ENCODE peak calls at places on chromosomes 16 and 17, in four cellular contexts. One of them, this sample, is unnamed.

GRCh38 chr16:5509794-5510193 is 412.2 kb upstream of the EEF2KMT start:
- DNase-seq in GM12878: no peak
- DNase-seq in HepG2: no peak
- DNase-seq in K562: no peak
- DNase-seq in this sample: no peak

GRCh38 chr16:75764154-75764768 is 38.0 kb upstream of the CPHXL start:
- DNase-seq in GM12878: peak; percentile 53
- DNase-seq in HepG2: peak; percentile 69
- DNase-seq in K562: peak; percentile 51
- DNase-seq in this sample: peak; percentile 85

GRCh38 chr17:8057691-8058114 is 18.8 kb downstream of the ALOX15B start:
- DNase-seq in K562: peak; percentile 52
- DNase-seq in HepG2: peak; percentile 75
- DNase-seq in GM12878: peak; percentile 45
- DNase-seq in this sample: peak; percentile 93

GRCh38 chr17:60079401-60079861 is 710 bp upstream of the HEATR6 start:
- DNase-seq in HepG2: no peak
- DNase-seq in GM12878: no peak
- DNase-seq in K562: no peak
- DNase-seq in this sample: no peak

GRCh38 chr17:10337136-10337535 is 35.7 kb downstream of the MYH13 start:
- DNase-seq in K562: no peak
- DNase-seq in GM12878: no peak
- DNase-seq in HepG2: no peak
- DNase-seq in this sample: no peak

GRCh38 chr16:64364894-64365293 is 757.0 kb downstream of the CDH11 start:
- DNase-seq in K562: no peak
- DNase-seq in HepG2: no peak
- DNase-seq in GM12878: no peak
- DNase-seq in this sample: no peak

GRCh38 chr17:55722742-55723487 is at the start of gene TMEM100:
- DNase-seq in HepG2: no peak
- DNase-seq in GM12878: no peak
- DNase-seq in K562: peak; percentile 26
- DNase-seq in this sample: peak; percentile 26

GRCh38 chr16:56226840-56227525 is 35.7 kb downstream of the GNAO1 start:
- DNase-seq in GM12878: no peak
- DNase-seq in K562: no peak
- DNase-seq in HepG2: no peak
- DNase-seq in this sample: no peak

GRCh38 chr17:2084766-2085647 is 30.1 kb downstream of the HIC1 start:
- DNase-seq in K562: no peak
- DNase-seq in HepG2: peak; percentile 41
- DNase-seq in GM12878: no peak
- DNase-seq in this sample: no peak

GRCh38 chr17:75684924-75685323 is 17.8 kb downstream of the SAP30BP start:
- DNase-seq in GM12878: no peak
- DNase-seq in HepG2: no peak
- DNase-seq in K562: no peak
- DNase-seq in this sample: no peak

GRCh38 chr16:81366316-81366932 is 51.7 kb downstream of the GAN start:
- DNase-seq in K562: peak; percentile 61
- DNase-seq in HepG2: peak; percentile 38
- DNase-seq in GM12878: peak; percentile 23
- DNase-seq in this sample: peak; percentile 70

GRCh38 chr17:28715217-28715616 is 2.5 kb downstream of the RAB34 start:
- DNase-seq in GM12878: no peak
- DNase-seq in K562: no peak
- DNase-seq in HepG2: no peak
- DNase-seq in this sample: no peak

GRCh38 chr17:66830451-66830850 is 4.5 kb upstream of the CACNG5 start:
- DNase-seq in K562: no peak
- DNase-seq in GM12878: no peak
- DNase-seq in HepG2: no peak
- DNase-seq in this sample: peak; percentile 41

GRCh38 chr17:78444392-78444791 is 65.9 kb downstream of the PGS1 start:
- DNase-seq in HepG2: no peak
- DNase-seq in K562: peak; percentile 57
- DNase-seq in GM12878: no peak
- DNase-seq in this sample: no peak

GRCh38 chr17:53630638-53631037 is 192.1 kb upstream of the KIF2B start:
- DNase-seq in HepG2: no peak
- DNase-seq in K562: no peak
- DNase-seq in GM12878: no peak
- DNase-seq in this sample: peak; percentile 38

GRCh38 chr16:23499801-23500200 is 10.5 kb downstream of the GGA2 start:
- DNase-seq in K562: no peak
- DNase-seq in GM12878: no peak
- DNase-seq in HepG2: no peak
- DNase-seq in this sample: peak; percentile 66

GRCh38 chr16:23500866-23501234 is 9.4 kb downstream of the GGA2 start:
- DNase-seq in GM12878: no peak
- DNase-seq in K562: no peak
- DNase-seq in HepG2: no peak
- DNase-seq in this sample: no peak

GRCh38 chr16:23501291-23501690 is 9.0 kb downstream of the GGA2 start:
- DNase-seq in K562: no peak
- DNase-seq in GM12878: no peak
- DNase-seq in HepG2: no peak
- DNase-seq in this sample: no peak

GRCh38 chr16:23498863-23499262 is 11.4 kb downstream of the GGA2 start:
- DNase-seq in HepG2: peak; percentile 44
- DNase-seq in K562: no peak
- DNase-seq in GM12878: no peak
- DNase-seq in this sample: no peak

DNA sequence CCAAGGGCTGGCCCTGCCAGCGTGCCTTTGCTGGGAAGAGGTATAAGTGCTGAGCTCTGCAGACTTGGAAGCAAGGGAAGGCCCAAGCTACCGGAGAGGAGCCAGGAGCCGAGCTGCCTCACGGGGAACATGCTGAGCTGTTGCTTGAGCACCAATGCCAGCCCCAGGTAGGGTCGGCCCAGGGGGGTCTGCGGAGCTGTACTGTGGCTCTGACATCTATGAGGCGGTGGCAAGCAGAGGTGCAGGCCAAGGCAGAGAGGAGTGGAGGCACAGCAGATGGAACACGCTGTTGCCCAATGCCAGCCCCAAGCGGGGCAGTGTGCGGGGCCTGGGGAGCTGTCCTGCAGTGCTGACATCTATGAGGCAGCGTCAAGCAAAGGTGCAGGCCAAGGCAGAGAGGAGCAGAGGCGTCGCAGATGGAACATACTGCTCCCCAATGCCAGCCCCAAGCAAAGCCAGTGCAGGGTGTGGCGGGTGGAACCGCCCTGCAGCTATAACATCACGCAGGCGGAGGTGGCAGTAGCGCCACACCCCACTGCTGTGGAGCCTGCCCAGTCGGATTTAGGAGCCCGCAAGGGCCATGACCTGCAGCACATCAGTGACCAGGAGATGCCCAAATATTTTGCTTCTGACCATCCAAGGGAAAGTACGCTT is 10.0 kb downstream of the GGA2 start:
- DNase-seq in K562: no peak
- DNase-seq in HepG2: no peak
- DNase-seq in GM12878: no peak
- DNase-seq in this sample: no peak
- TF ChIP-seq JUNB in K562: no peak
- TF ChIP-seq JUNB in HepG2: no peak
- TF ChIP-seq JUNB in GM12878: no peak
- TF ChIP-seq JUNB in this sample: no peak

DNA sequence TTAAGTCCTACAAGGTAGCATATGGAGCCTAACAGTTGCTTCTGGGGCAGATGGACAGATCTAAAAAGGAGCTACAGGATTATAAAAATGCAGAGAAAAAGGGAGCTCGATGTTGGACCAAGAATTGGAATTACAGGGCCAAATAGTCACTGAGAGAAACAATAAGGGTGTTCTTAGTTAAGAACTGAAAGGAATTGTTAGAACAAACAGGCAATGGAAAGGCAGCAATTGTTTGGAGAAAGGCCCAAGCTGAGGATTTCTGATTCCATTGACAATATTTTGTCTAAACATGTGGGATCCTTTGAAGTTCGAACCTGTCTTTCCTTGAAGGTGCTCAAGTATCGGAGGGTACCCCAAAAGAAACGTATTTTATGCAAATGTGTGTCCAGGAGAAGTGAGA is 513.6 kb upstream of the CDH8 start:
- DNase-seq in GM12878: no peak
- DNase-seq in K562: no peak
- DNase-seq in HepG2: no peak
- DNase-seq in this sample: no peak
- TF ChIP-seq POLR2AphosphoS5 in GM12878: no peak
- TF ChIP-seq POLR2AphosphoS5 in K562: no peak
- TF ChIP-seq POLR2AphosphoS5 in HepG2: no peak
- TF ChIP-seq POLR2AphosphoS5 in this sample: no peak

DNA sequence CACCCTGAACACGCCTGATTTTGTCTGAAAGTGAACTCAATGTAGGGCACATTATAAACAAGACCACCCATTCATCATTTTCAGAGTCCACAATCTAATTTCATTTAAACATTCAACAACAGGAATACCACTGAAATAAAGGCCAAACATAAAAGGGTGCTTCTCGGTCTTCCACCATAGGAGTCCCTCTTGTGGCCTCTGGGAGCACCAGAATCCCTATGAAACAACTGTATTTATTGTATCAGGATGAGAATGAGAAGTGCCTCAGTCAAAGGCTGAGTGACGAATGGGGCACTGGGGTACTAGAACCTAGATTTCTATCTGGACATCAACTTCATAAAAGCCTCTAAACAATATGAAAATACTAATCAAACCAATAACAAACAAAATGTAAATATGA is 40.4 kb downstream of the NXPH3 start:
- DNase-seq in HepG2: no peak
- DNase-seq in K562: peak; percentile 32
- DNase-seq in GM12878: no peak
- DNase-seq in this sample: peak; percentile 41
- TF ChIP-seq CTCF in HepG2: peak; percentile 11
- TF ChIP-seq CTCF in K562: peak; percentile 33
- TF ChIP-seq CTCF in GM12878: peak; percentile 7
- TF ChIP-seq CTCF in this sample: peak; percentile 27

GRCh38 chr16:85429776-85430522 is 183.2 kb upstream of the GSE1 start:
- DNase-seq in HepG2: no peak
- DNase-seq in K562: no peak
- DNase-seq in GM12878: no peak
- DNase-seq in this sample: no peak
- TF ChIP-seq JUNB in HepG2: no peak
- TF ChIP-seq JUNB in K562: no peak
- TF ChIP-seq JUNB in GM12878: no peak
- TF ChIP-seq JUNB in this sample: no peak

DNA sequence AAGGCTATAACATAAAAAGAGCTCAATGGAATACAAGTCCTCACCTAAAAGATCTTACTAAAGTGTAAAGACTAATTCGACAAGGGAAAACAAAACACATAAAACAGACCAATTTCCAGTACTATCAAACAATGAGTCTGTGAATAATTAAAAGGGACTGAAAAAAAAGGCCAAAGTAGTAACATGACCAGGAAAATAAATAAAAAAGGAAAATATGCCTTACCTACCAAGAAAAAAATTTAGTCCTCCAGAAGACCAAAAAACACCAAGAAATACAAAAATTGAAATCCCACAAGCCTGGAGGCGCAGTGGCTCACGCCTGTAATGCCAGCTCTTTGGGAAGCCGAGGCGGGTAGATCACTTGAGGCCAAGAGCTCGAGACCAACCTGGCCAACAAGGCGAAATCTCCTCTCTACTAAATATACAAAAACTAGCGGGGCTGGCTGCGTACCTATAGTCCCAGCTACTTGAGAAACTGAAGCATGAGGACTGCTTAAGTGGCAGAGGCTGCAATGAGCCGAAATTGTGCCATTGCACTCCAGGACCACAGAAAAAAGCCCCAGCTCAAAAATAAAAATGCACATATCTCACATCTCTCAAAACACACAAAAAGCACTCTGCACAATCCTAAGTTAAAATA is 60.8 kb downstream of the TEX14 start:
- DNase-seq in HepG2: no peak
- DNase-seq in K562: peak; percentile 30
- DNase-seq in GM12878: no peak
- DNase-seq in this sample: peak; percentile 73
- TF ChIP-seq POLR2AphosphoS5 in HepG2: no peak
- TF ChIP-seq POLR2AphosphoS5 in K562: no peak
- TF ChIP-seq POLR2AphosphoS5 in GM12878: no peak
- TF ChIP-seq POLR2AphosphoS5 in this sample: no peak

GRCh38 chr16:84048306-84048705 is 5.7 kb upstream of the SLC38A8 start:
- DNase-seq in HepG2: peak; percentile 83
- DNase-seq in K562: peak; percentile 42
- DNase-seq in GM12878: no peak
- DNase-seq in this sample: peak; percentile 66
- TF ChIP-seq CTCF in HepG2: peak; percentile 73
- TF ChIP-seq CTCF in K562: peak; percentile 50
- TF ChIP-seq CTCF in GM12878: no peak
- TF ChIP-seq CTCF in this sample: peak; percentile 69

This sample was measured in GM23338.